ENCODE peak calls at places on chromosome 11, in ten cellular contexts. H is astrocyte of the spinal cord; K is H7; O is GM12865; T is left ventricle myocardium inferior; W is heart right ventricle; M is bronchial epithelial cell; U is SJCRH30; X is fibroblast of mammary gland; Z is CD8-positive, alpha-beta T cell. I is an unnamed sample.

GRCh38 chr11:128379587-128380279 is 207.6 kb downstream of the ETS1 start:
- DNase-seq in K (no peak), W (no peak), T (no peak), M (peak; percentile 56), O (no peak), Z (no peak), H (no peak), X (no peak), U (no peak), I (no peak)

GRCh38 chr11:119863811-119864601 is 135.0 kb upstream of the NECTIN1 start:
- DNase-seq in W (no peak), T (no peak), Z (no peak), K (peak; percentile 81), O (no peak), X (no peak), U (no peak), H (no peak), M (no peak), I (peak; percentile 90)

GRCh38 chr11:60786811-60787567 is 1.9 kb downstream of the MS4A10 start:
- DNase-seq in U (peak; percentile 49), M (peak; percentile 48), H (peak; percentile 64), O (no peak), K (no peak), W (peak; percentile 72), X (peak; percentile 92), Z (no peak), T (peak; percentile 79), I (peak; percentile 75)

GRCh38 chr11:118015385-118015841 is 29.2 kb downstream of the IL10RA start:
- DNase-seq in U (no peak), Z (no peak), O (no peak), M (no peak), W (no peak), K (no peak), X (no peak), T (no peak), H (no peak), I (no peak)

GRCh38 chr11:117918366-117919255 is 10.6 kb downstream of the TMPRSS13 start:
- DNase-seq in X (no peak), H (no peak), O (no peak), T (no peak), M (no peak), K (no peak), W (no peak), Z (no peak), U (no peak), I (no peak)

GRCh38 chr11:134663506-134664313 is 251.7 kb upstream of the B3GAT1 start:
- DNase-seq in W (no peak), Z (no peak), T (no peak), O (no peak), K (peak; percentile 16), H (no peak), U (no peak), M (no peak), X (no peak), I (no peak)

GRCh38 chr11:66580803-66581202 is 12.1 kb downstream of the CCDC87 start:
- DNase-seq in W (no peak), U (no peak), H (no peak), K (no peak), O (no peak), M (no peak), Z (no peak), X (peak; percentile 67), T (no peak), I (no peak)

GRCh38 chr11:8720868-8721739 is 38.5 kb downstream of the RPL27A start:
- DNase-seq in H (no peak), O (no peak), K (no peak), Z (no peak), W (no peak), X (no peak), T (no peak), U (no peak), M (peak; percentile 77), I (no peak)

GRCh38 chr11:75432911-75433321 is at the start of gene KLHL35:
- DNase-seq in W (no peak), K (peak; percentile 84), X (no peak), H (no peak), M (no peak), Z (no peak), T (no peak), U (no peak), O (no peak), I (peak; percentile 50)

GRCh38 chr11:92852946-92853345 is 116.5 kb upstream of the MTNR1B start:
- DNase-seq in T (no peak), U (no peak), O (no peak), X (no peak), Z (no peak), K (no peak), W (peak; percentile 8), H (no peak), M (peak; percentile 96), I (peak; percentile 62)

GRCh38 chr11:76491644-76492043 is 46.8 kb downstream of the EMSY start:
- DNase-seq in W (no peak), Z (no peak), O (no peak), X (no peak), M (no peak), H (no peak), U (no peak), K (peak; percentile 21), T (no peak), I (no peak)

GRCh38 chr11:105230586-105230985 is 91.0 kb upstream of the CARD18 start:
- DNase-seq in U (no peak), T (no peak), M (peak; percentile 28), W (no peak), X (no peak), Z (no peak), O (no peak), K (no peak), H (no peak), I (no peak)

GRCh38 chr11:20158597-20159257 is 1.5 kb downstream of the DBX1 start:
- DNase-seq in X (peak; percentile 56), M (peak; percentile 36), T (peak; percentile 42), Z (no peak), O (peak; percentile 12), W (peak; percentile 38), U (peak; percentile 94), K (peak; percentile 87), H (peak; percentile 69), I (peak; percentile 72)

DNA sequence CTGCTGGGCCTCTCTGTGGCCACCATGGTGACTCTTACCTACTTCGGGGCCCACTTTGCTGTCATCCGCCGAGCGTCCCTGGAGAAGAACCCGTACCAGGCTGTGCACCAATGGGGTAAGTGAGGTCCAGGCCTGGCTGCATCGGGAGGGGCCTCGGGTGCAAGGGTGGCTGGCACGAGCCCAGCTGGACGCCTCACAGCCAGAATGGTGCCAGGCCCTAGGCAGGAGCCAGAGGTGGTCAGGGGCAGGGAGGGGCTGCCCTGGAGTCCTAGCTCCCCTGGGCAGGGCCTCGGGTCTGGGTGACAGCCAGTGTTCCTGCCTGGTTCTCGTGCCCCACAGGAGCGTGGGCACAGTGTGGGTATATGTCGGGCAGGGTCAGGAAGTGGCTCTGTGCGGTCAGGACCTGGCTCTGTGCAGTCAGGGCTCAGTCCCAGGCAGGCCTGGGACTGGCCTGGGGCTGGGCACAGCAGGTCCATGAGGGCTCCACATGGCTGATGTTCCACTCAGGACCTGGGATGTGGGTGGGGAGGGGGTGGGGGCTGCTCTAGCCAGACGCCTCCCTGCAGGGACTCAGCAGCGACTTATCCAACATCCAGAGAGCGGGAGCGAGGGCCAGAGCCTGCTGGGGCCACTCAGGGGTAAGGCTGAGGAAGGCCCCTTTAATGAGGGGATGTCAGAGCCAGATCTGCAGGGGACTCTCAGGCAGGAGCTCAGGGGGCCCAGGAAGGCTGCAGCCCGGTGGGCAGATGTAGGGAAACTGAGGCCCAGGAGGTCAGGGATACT is 1.2 kb downstream of the TSPAN32 start:
- DNase-seq in Z (no peak), H (no peak), X (no peak), U (no peak), O (no peak), W (peak; percentile 86), T (peak; percentile 87), M (no peak), K (no peak), I (peak; percentile 58)
- H3K4me3 ChIP-seq in Z (peak overlapping the region; percentile 82), H (no peak overlapping the region), X (no peak overlapping the region), U (no peak overlapping the region), O (no peak overlapping the region), W (peak overlapping the region; percentile 33), T (peak overlapping the region; percentile 67), M (no peak overlapping the region), K (no peak overlapping the region), I (no peak overlapping the region)

DNA sequence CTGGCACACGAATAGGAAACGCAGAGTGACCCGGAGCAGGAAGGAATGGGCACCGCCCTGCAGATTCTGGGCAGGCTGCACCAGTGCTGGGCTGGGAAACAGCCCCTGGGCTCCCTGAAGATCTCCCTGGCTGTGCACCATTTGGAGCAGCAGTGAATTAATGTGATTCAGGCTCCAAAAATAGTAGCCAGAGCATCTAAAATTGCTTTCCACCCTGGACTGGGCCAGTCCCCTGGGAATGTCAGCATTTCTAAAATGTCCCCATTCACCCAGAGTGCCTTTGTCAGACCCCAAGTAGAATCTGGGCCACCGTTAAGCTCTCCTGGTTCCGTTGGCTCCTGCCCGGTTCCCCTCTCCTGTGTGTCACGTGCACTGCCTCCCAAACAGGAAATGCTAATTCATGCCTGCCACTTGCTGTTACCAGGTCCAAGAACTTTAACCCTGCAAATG is 18.5 kb downstream of the IRAG1 start:
- DNase-seq in T (peak; percentile 47), Z (no peak), W (peak; percentile 62), M (no peak), K (no peak), U (no peak), X (no peak), O (no peak), H (no peak), I (no peak)
- H3K4me3 ChIP-seq in T (peak overlapping the region; percentile 52), Z (no peak overlapping the region), W (peak overlapping the region; percentile 22), M (no peak overlapping the region), K (no peak overlapping the region), U (no peak overlapping the region), X (no peak overlapping the region), O (no peak overlapping the region), H (no peak overlapping the region), I (no peak overlapping the region)

GRCh38 chr11:115502636-115503082 is 1.6 kb downstream of the CADM1 start:
- DNase-seq in T (no peak), W (no peak), U (no peak), K (peak; percentile 70), H (no peak), O (no peak), Z (no peak), X (no peak), M (no peak), I (no peak)
- H3K4me3 ChIP-seq in T (peak overlapping the region; percentile 73), W (peak overlapping the region; percentile 75), U (peak overlapping the region; percentile 54), K (peak overlapping the region; percentile 61), H (peak overlapping the region; percentile 64), O (peak overlapping the region; percentile 20), Z (peak overlapping the region; percentile 31), X (no peak overlapping the region), M (peak overlapping the region; percentile 62), I (no peak overlapping the region)

GRCh38 chr11:2782769-2783168 is 83.0 kb upstream of the KCNQ1OT1 start:
- DNase-seq in T (no peak), U (no peak), Z (no peak), O (no peak), M (no peak), W (no peak), X (no peak), K (no peak), H (no peak), I (no peak)
- H3K4me3 ChIP-seq in T (no peak overlapping the region), U (no peak overlapping the region), Z (no peak overlapping the region), O (no peak overlapping the region), M (no peak overlapping the region), W (no peak overlapping the region), X (no peak overlapping the region), K (no peak overlapping the region), H (no peak overlapping the region), I (no peak overlapping the region)

GRCh38 chr11:64759131-64759721 is 548 bp downstream of the PYGM start:
- DNase-seq in W (no peak), O (no peak), H (no peak), M (no peak), X (no peak), K (peak; percentile 67), U (no peak), Z (no peak), T (no peak), I (no peak)
- H3K4me3 ChIP-seq in W (peak overlapping the region; percentile 43), O (no peak overlapping the region), H (no peak overlapping the region), M (no peak overlapping the region), X (no peak overlapping the region), K (no peak overlapping the region), U (peak overlapping the region; percentile 39), Z (no peak overlapping the region), T (peak overlapping the region; percentile 69), I (no peak overlapping the region)

I was measured in mucosa of descending colon.